ENCODE peak calls at places on chromosomes 1 and 21, in eight cellular contexts. M, X, L, U, Y, E, W and B are unnamed samples.
A peak's percentile ranks its signal among the peaks of the same experiment; 100 is the strongest.

GRCh38 chr1:3038113-3038551 is 16.9 kb downstream of the ACTRT2 start:
- DNase-seq in M (peak; percentile 79), X (peak; percentile 66), L (no peak), U (peak; percentile 45), Y (no peak), E (no peak), W (no peak), B (no peak)

GRCh38 chr21:45200596-45201296 is 86.9 kb downstream of the POFUT2 start:
- DNase-seq in M (no peak), X (no peak), L (no peak), U (no peak), Y (no peak), E (no peak), W (no peak), B (no peak)

GRCh38 chr21:31366825-31367224 is 22.8 kb upstream of the TIAM1 start:
- DNase-seq in M (no peak), X (no peak), L (peak; percentile 48), U (no peak), Y (no peak), E (no peak), W (peak; percentile 88), B (peak; percentile 95)

GRCh38 chr1:83883979-83884378 is 115.0 kb downstream of the TTLL7 start:
- DNase-seq in M (no peak), X (no peak), L (no peak), U (no peak), Y (no peak), E (no peak), W (no peak), B (no peak)

GRCh38 chr1:145785481-145785880 is 38.4 kb downstream of the RNF115 start:
- DNase-seq in M (no peak), X (no peak), L (no peak), U (no peak), Y (no peak), E (no peak), W (no peak), B (no peak)

GRCh38 chr1:207644479-207644851 is 468 bp upstream of the CR1L start:
- DNase-seq in M (no peak), X (no peak), L (no peak), U (no peak), Y (no peak), E (no peak), W (no peak), B (no peak)

GRCh38 chr1:33388989-33389771 is 41.7 kb downstream of the PHC2 start:
- DNase-seq in M (no peak), X (no peak), L (no peak), U (no peak), Y (no peak), E (no peak), W (peak; percentile 50), B (no peak)

GRCh38 chr1:150156868-150157603 is 7.3 kb downstream of the PLEKHO1 start:
- DNase-seq in M (peak; percentile 70), X (no peak), L (no peak), U (no peak), Y (no peak), E (no peak), W (no peak), B (no peak)

GRCh38 chr1:205917466-205918248 is 25.6 kb downstream of the SLC26A9 start:
- DNase-seq in M (no peak), X (peak; percentile 48), L (no peak), U (no peak), Y (no peak), E (no peak), W (no peak), B (no peak)

GRCh38 chr21:38740131-38740530 is 65.6 kb upstream of the ETS2 start:
- DNase-seq in M (peak; percentile 8), X (no peak), L (no peak), U (no peak), Y (no peak), E (no peak), W (no peak), B (no peak)

GRCh38 chr1:39509360-39510009 is 18.0 kb downstream of the BMP8A start:
- DNase-seq in M (no peak), X (no peak), L (no peak), U (no peak), Y (no peak), E (no peak), W (peak; percentile 23), B (no peak)

GRCh38 chr1:20411196-20411980 is 74.6 kb downstream of the CAMK2N1 start:
- DNase-seq in M (peak; percentile 78), X (peak; percentile 21), L (peak; percentile 79), U (no peak), Y (peak; percentile 26), E (no peak), W (peak; percentile 95), B (no peak)

GRCh38 chr1:9426291-9426711 is 113.0 kb upstream of the SLC25A33 start:
- DNase-seq in M (no peak), X (peak; percentile 45), L (no peak), U (no peak), Y (no peak), E (no peak), W (no peak), B (no peak)

GRCh38 chr1:158126425-158126824 is 54.3 kb upstream of the CD1D start:
- DNase-seq in M (no peak), X (no peak), L (no peak), U (no peak), Y (no peak), E (no peak), W (no peak), B (no peak)

GRCh38 chr1:204476563-204476962 is 18.0 kb downstream of the PIK3C2B start:
- DNase-seq in M (no peak), X (no peak), L (no peak), U (no peak), Y (no peak), E (no peak), W (no peak), B (no peak)
- TF ChIP-seq CTCF in M (no peak), X (no peak), L (no peak), U (no peak), Y (peak; percentile 22), E (no peak), W (no peak), B (no peak)

GRCh38 chr1:167551359-167551758 is 2.2 kb downstream of the CREG1 start:
- DNase-seq in M (no peak), X (no peak), L (no peak), U (no peak), Y (no peak), E (no peak), W (no peak), B (no peak)
- H3K4me3 ChIP-seq in M (no peak overlapping the region), X (no peak overlapping the region), L (no peak overlapping the region), U (peak overlapping the region; percentile 84), Y (no peak overlapping the region), E (no peak overlapping the region), W (no peak overlapping the region), B (no peak overlapping the region)

DNA sequence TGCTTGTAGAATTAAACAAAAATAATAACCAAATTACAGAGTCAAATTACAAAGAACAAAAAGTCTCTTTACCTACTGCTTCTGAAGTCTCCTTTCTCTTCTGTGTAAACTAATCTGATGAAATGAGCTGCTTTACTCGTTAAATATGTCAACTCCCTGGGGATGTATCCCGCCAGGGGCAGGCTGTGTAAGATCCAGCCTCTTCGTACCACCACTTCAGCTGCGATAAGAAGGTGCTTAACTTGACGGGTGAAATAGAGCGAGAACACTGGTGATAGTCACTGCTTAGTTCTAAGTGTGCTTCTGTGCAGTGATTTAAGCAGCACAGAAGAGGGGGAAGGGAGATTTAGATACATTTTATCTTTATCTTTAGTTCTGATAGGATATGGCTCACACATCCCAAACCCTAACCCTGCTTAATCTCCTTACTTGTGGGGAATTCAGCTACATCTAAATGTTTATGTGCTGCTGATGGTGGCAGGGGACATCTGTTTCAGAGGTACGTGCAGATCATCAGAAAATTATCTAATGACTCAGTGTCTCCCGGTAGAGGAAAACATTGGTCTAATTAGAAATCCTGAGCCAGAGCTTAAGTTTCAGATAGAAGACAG is 46.0 kb downstream of the RHOU start:
- DNase-seq in M (no peak), X (no peak), L (no peak), U (no peak), Y (peak; percentile 85), E (peak; percentile 92), W (peak; percentile 5), B (peak; percentile 83)
- TF ChIP-seq CTCF in M (no peak), X (no peak), L (no peak), U (no peak), Y (no peak), E (no peak), W (no peak), B (no peak)

GRCh38 chr1:200628223-200628868 is 7.8 kb upstream of the KIF14 start:
- DNase-seq in M (no peak), X (peak; percentile 11), L (no peak), U (no peak), Y (no peak), E (no peak), W (no peak), B (no peak)
- H3K4me3 ChIP-seq in M (no peak overlapping the region), X (no peak overlapping the region), L (no peak overlapping the region), U (no peak overlapping the region), Y (no peak overlapping the region), E (no peak overlapping the region), W (no peak overlapping the region), B (no peak overlapping the region)